ENCODE peak calls at places on chromosomes 6 and 20, in four cellular contexts. R is ELR, Z is cardiac fibroblast, B is thoracic aorta. C is an unnamed sample.

GRCh38 chr6:157244175-157244574 is 79.1 kb downstream of the TMEM242 start:
- DNase-seq in R (peak), Z (peak), B (no peak), C (peak)

GRCh38 chr6:105810105-105810921 is 275.8 kb upstream of the PRDM1 start:
- DNase-seq in R (peak), Z (peak), B (peak), C (peak)

GRCh38 chr20:17731233-17731632 is 31.5 kb downstream of the BANF2 start:
- DNase-seq in R (no peak), Z (no peak), B (no peak), C (no peak)

GRCh38 chr20:63295846-63296245 is 2.9 kb downstream of the COL20A1 start:
- DNase-seq in R (no peak), Z (no peak), B (no peak), C (no peak)

GRCh38 chr6:101741474-101742171 is 348.1 kb downstream of the GRIK2 start:
- DNase-seq in R (no peak), Z (no peak), B (no peak), C (no peak)

GRCh38 chr6:36071714-36072113 is 44.1 kb downstream of the MAPK14 start:
- DNase-seq in R (no peak), Z (no peak), B (no peak), C (no peak)

GRCh38 chr20:46255440-46256104 is 52.7 kb downstream of the CDH22 start:
- DNase-seq in R (no peak), Z (peak), B (no peak), C (peak)

GRCh38 chr6:13710552-13711383 is 867 bp downstream of the RANBP9 start:
- DNase-seq in R (peak), Z (no peak), B (no peak), C (no peak)

GRCh38 chr6:47307362-47308222 is 2.1 kb downstream of the TNFRSF21 start:
- DNase-seq in R (no peak), Z (no peak), B (no peak), C (no peak)

GRCh38 chr6:136594671-136595070 is 44.4 kb upstream of the MAP7 start:
- DNase-seq in R (no peak), Z (no peak), B (no peak), C (no peak)

GRCh38 chr6:42714098-42714761 is 8.2 kb downstream of the PRPH2 start:
- DNase-seq in R (peak), Z (peak), B (no peak), C (peak)

GRCh38 chr6:85756982-85757381 is 114.3 kb upstream of the SYNCRIP start:
- DNase-seq in R (peak), Z (peak), B (no peak), C (peak)

GRCh38 chr6:53043626-53044025 is 21.6 kb upstream of the FBXO9 start:
- DNase-seq in R (peak), Z (peak), B (no peak), C (no peak)

GRCh38 chr20:47727170-47727880 is 58.0 kb downstream of the SULF2 start:
- DNase-seq in R (no peak), Z (no peak), B (no peak), C (no peak)

GRCh38 chr20:63765918-63766317 is 26.3 kb downstream of the SLC2A4RG start:
- DNase-seq in R (no peak), Z (no peak), B (no peak), C (no peak)

GRCh38 chr6:38025431-38025830 is 205.9 kb downstream of the ZFAND3 start:
- DNase-seq in R (no peak), Z (no peak), B (no peak), C (peak)

GRCh38 chr6:146354451-146354850 is 189.2 kb upstream of the RAB32 start:
- DNase-seq in R (no peak), Z (no peak), B (no peak), C (no peak)

GRCh38 chr20:13340088-13340487 is 119.0 kb downstream of the ISM1 start:
- DNase-seq in R (no peak), Z (no peak), B (no peak), C (peak)

GRCh38 chr6:13355043-13355945 is 27.0 kb upstream of the TBC1D7 start:
- DNase-seq in R (peak), Z (peak), B (no peak), C (peak)

GRCh38 chr20:62548483-62548882 is 72.7 kb upstream of the GATA5 start:
- DNase-seq in R (no peak), Z (no peak), B (no peak), C (no peak)

GRCh38 chr20:20843982-20844381 is 131.5 kb upstream of the RALGAPA2 start:
- DNase-seq in R (no peak), Z (no peak), B (no peak), C (peak)

GRCh38 chr20:15802020-15802419 is 771.2 kb downstream of the KIF16B start:
- DNase-seq in R (no peak), Z (no peak), B (no peak), C (no peak)

GRCh38 chr6:137665342-137665741 is 171.1 kb upstream of the OLIG3 start:
- DNase-seq in R (no peak), Z (no peak), B (no peak), C (no peak)

GRCh38 chr6:6251555-6252280 is 68.7 kb downstream of the F13A1 start:
- DNase-seq in R (no peak), Z (no peak), B (no peak), C (no peak)

GRCh38 chr20:25054995-25055629 is 2.8 kb downstream of the ACSS1 start:
- DNase-seq in R (peak), Z (peak), B (no peak), C (no peak)

GRCh38 chr6:12150812-12151432 is 138.8 kb downstream of the HIVEP1 start:
- DNase-seq in R (peak), Z (no peak), B (no peak), C (peak)

GRCh38 chr6:10461850-10462249 is 47.0 kb upstream of the TFAP2A start:
- DNase-seq in R (no peak), Z (no peak), B (no peak), C (no peak)

GRCh38 chr20:3171391-3172125 is 1.8 kb downstream of the LZTS3 start:
- DNase-seq in R (no peak), Z (no peak), B (no peak), C (no peak)